ENCODE peak calls at places on chromosome 19, in five cellular contexts. L is activated CD8-positive, alpha-beta T cell treated with anti-CD3 and anti-CD28 coated beads for 36 hours; Z is progenitor cell of endocrine pancreas; O is cardiac fibroblast; Y is fibroblast of the aortic adventitia. K is an unnamed sample.

GRCh38 chr19:47615714-47616113 is 6.8 kb downstream of the BICRA start:
- DNase-seq in L (no peak), Z (no peak), O (no peak), Y (no peak), K (no peak)

GRCh38 chr19:35807633-35808032 is 5.0 kb downstream of the PRODH2 start:
- DNase-seq in L (no peak), Z (no peak), O (no peak), Y (no peak), K (no peak)

GRCh38 chr19:13826652-13827235 is 31.5 kb downstream of the ZSWIM4 start:
- DNase-seq in L (no peak), Z (no peak), O (no peak), Y (no peak), K (no peak)

GRCh38 chr19:8083141-8083540 is 30.6 kb downstream of the CCL25 start:
- DNase-seq in L (no peak), Z (no peak), O (no peak), Y (no peak), K (no peak)

GRCh38 chr19:42356686-42357085 is 31.3 kb downstream of the MEGF8 start:
- DNase-seq in L (no peak), Z (no peak), O (no peak), Y (no peak), K (no peak)

GRCh38 chr19:18939922-18940775 is 868 bp downstream of the HOMER3 start:
- DNase-seq in L (no peak), Z (peak), O (peak), Y (peak), K (no peak)

GRCh38 chr19:13042443-13043130 is 47.3 kb downstream of the NFIX start:
- DNase-seq in L (no peak), Z (no peak), O (peak), Y (peak), K (no peak)

GRCh38 chr19:18416778-18417249 is 2.4 kb upstream of the SSBP4 start:
- DNase-seq in L (peak), Z (peak), O (peak), Y (peak), K (peak)

GRCh38 chr19:18612772-18613588 is at the start of gene TMEM59L:
- DNase-seq in L (peak), Z (no peak), O (no peak), Y (no peak), K (peak)

GRCh38 chr19:40623403-40624239 is 22.5 kb downstream of the LTBP4 start:
- DNase-seq in L (peak), Z (peak), O (peak), Y (peak), K (no peak)

GRCh38 chr19:38928406-38929001 is 2.1 kb downstream of the SARS2 start:
- DNase-seq in L (no peak), Z (no peak), O (no peak), Y (no peak), K (no peak)

GRCh38 chr19:38921420-38922274 is 8.9 kb downstream of the SARS2 start:
- DNase-seq in L (no peak), Z (no peak), O (no peak), Y (no peak), K (no peak)

GRCh38 chr19:38920529-38921419 is 8.8 kb upstream of the CCER2 start:
- DNase-seq in L (no peak), Z (no peak), O (no peak), Y (no peak), K (no peak)

GRCh38 chr19:38922482-38922881 is 8.1 kb downstream of the SARS2 start:
- DNase-seq in L (no peak), Z (no peak), O (no peak), Y (no peak), K (no peak)

DNA sequence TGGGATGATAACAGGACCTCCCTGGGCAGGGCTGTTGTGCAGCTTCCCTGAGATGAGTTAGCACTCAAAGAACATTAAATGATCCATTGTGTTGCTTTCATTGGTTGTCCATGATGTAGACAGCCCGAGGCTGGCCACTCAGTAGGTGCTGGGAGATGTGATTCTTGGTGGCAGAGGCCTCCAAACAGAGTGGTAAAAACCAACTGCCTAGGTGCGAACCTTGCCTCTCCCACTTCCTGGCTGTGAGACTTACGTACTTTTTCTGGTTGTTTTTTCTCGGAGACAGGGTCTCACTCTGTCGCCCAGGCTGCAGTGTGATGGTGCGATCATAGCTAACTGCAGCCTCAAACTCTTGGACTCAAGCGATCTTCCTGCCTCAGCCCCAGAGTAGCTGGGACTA is 6.2 kb downstream of the SARS2 start:
- DNase-seq in L (no peak), Z (no peak), O (no peak), Y (no peak), K (no peak)
- TF ChIP-seq CTCF in L (no peak), Z (no peak), O (no peak), Y (no peak), K (no peak)

GRCh38 chr19:39582891-39583625 is 19.3 kb upstream of the LGALS13 start:
- DNase-seq in L (no peak), Z (no peak), O (no peak), Y (no peak), K (peak)
- TF ChIP-seq CTCF in L (no peak), Z (no peak), O (no peak), Y (no peak), K (no peak)

GRCh38 chr19:3163230-3163886 is 15.2 kb upstream of the S1PR4 start:
- DNase-seq in L (peak), Z (peak), O (peak), Y (peak), K (peak)
- TF ChIP-seq CTCF in L (peak), Z (peak), O (peak), Y (peak), K (peak)

GRCh38 chr19:46015080-46015960 is 7.5 kb downstream of the PGLYRP1 start:
- DNase-seq in L (peak), Z (peak), O (peak), Y (no peak), K (peak)
- TF ChIP-seq CTCF in L (no peak), Z (no peak), O (no peak), Y (no peak), K (no peak)

GRCh38 chr19:38933544-38933943 is 2.8 kb downstream of the MRPS12 start:
- DNase-seq in L (no peak), Z (no peak), O (no peak), Y (no peak), K (no peak)

GRCh38 chr19:38930776-38931761 is at the start of gene MRPS12:
- DNase-seq in L (peak), Z (peak), O (peak), Y (peak), K (peak)

GRCh38 chr19:38929929-38930775 is at the start of gene SARS2:
- DNase-seq in L (peak), Z (peak), O (peak), Y (peak), K (peak)

GRCh38 chr19:38932425-38933179 is 1.9 kb downstream of the MRPS12 start:
- DNase-seq in L (peak), Z (no peak), O (peak), Y (peak), K (no peak)
- TF ChIP-seq CTCF in L (peak), Z (peak), O (peak), Y (peak), K (peak)

DNA sequence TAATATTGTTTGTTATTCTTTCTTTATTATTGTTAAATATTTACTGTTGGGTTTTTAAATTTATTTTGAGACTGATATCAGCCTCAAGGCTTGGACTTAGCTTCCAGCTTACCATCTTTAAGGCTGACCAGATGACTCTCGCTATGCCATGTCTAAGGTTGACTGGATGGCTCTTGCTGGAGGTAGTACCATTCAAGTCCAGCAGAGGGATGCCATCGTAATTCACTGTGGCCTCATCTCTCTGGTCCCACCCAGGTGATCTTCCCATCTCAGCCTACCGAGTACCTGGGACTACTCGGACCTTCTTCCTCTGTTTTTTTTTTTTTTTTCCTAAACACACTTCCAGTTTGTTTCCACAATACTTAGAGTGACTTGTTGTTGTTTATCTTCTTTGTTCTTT is 41.7 kb upstream of the ZNF91 start:
- DNase-seq in L (peak), Z (no peak), O (no peak), Y (no peak), K (no peak)
- TF ChIP-seq CTCF in L (no peak), Z (no peak), O (peak), Y (peak), K (no peak)

DNA sequence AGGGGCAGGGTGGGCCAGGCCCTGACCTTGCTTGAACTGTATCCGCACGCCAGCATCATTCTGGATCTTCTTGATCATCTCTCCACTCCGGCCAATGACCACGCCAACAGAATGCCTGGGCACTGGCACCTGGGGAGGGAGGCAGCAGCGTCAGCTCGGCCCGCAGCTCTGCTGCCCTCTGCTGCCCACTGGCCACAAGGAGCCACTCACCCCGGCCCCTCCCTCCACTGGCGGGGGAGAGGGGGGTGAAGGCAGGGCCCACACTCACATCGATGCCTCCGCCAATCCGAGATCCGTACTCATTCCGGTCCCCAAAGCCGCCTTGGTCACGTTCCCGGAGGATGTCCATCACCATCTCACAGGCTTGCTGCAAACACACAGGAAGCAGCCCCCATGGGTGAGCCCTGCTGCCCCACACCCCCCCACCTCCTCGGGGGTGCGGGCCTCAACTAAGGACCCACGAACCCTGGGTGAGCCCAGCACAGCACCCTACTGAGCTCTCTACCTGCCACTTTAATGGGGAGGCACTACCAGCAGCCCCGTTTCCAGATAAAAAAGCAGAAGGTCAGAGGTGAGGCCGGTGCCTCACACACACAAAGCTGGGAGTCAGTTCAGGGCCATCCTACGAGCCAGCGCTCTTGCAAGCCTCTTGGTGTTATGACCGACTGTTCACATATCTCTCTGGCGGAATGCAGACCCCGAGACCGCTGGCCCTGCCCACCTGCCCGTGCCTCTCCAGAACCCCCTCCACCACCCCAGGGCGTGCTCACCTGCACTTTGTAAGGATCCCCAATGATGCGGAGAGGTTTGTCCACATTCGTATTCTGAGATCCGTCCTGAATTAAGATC is 6.7 kb downstream of the KHSRP start:
- DNase-seq in L (no peak), Z (no peak), O (peak), Y (no peak), K (no peak)
- TF ChIP-seq CTCF in L (no peak), Z (peak), O (peak), Y (peak), K (no peak)

GRCh38 chr19:17035842-17036424 is 9.3 kb upstream of the CPAMD8 start:
- DNase-seq in L (no peak), Z (no peak), O (no peak), Y (no peak), K (no peak)

GRCh38 chr19:17037184-17037583 is 10.6 kb upstream of the CPAMD8 start:
- DNase-seq in L (no peak), Z (no peak), O (no peak), Y (no peak), K (no peak)

GRCh38 chr19:17041994-17042393 is 15.4 kb upstream of the CPAMD8 start:
- DNase-seq in L (no peak), Z (no peak), O (peak), Y (peak), K (no peak)

GRCh38 chr19:17036640-17037039 is 10.0 kb upstream of the CPAMD8 start:
- DNase-seq in L (no peak), Z (no peak), O (no peak), Y (no peak), K (no peak)

GRCh38 chr19:17037966-17038500 is 11.4 kb upstream of the CPAMD8 start:
- DNase-seq in L (no peak), Z (no peak), O (no peak), Y (no peak), K (no peak)
- TF ChIP-seq CTCF in L (no peak), Z (no peak), O (no peak), Y (no peak), K (no peak)

DNA sequence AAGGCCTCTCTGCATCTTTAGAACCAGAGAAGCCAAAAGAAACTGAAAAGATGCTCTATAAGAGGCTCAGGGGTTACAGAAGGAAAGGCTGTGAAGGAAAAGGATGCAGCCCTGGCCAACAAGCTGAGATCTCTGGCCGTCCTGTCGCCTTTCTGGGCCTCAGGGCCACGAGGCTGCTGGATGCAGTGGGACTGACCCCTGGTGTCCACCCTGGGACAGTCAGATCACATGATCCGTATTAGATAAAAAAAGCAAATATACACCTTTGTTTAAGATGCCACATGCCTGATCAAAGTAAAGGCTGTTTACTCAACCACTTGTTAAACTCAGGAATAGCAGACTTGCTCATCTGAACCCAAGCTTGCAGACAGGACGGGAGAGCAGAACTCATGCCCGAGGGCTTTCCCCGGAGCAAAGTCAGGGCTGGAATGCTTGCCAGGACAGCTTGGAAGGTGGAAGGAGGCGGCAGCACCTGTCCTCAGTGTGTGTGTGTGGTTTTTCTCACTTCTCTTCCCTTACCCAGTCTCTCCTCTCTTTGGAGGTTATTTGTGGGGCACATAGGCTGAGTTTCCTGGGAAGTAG is 206.5 kb upstream of the TSHZ3 start:
- DNase-seq in L (no peak), Z (no peak), O (no peak), Y (no peak), K (no peak)
- TF ChIP-seq CTCF in L (no peak), Z (peak), O (no peak), Y (no peak), K (no peak)